ENCODE peak calls at places on chromosomes 5 and 9, in four cellular contexts. G is omental fat pad, X is lower leg skin, S is fibroblast of mammary gland. K is an unnamed sample.
A peak's percentile ranks its signal among the peaks of the same experiment; 100 is the strongest.

GRCh38 chr9:107131108-107131799 is 151.8 kb upstream of the RAD23B start:
- DNase-seq in G (no peak), S (no peak), X (no peak), K (peak; percentile 45)

GRCh38 chr9:123353041-123353440 is 3.0 kb upstream of the CRB2 start:
- DNase-seq in X (no peak), G (no peak), S (no peak), K (peak; percentile 26)

GRCh38 chr5:42949348-42950090 is 90.6 kb downstream of the ANXA2R start:
- DNase-seq in X (peak; percentile 63), G (peak; percentile 26), S (peak; percentile 55), K (peak; percentile 41)

GRCh38 chr5:8184455-8185063 is 315.6 kb downstream of the MTRR start:
- DNase-seq in X (no peak), S (peak; percentile 10), G (no peak), K (peak; percentile 27)

GRCh38 chr9:77457916-77458592 is 190.1 kb downstream of the GNA14 start:
- DNase-seq in S (peak; percentile 72), X (peak; percentile 47), G (no peak), K (peak; percentile 77)

GRCh38 chr5:96196890-96197289 is 235.2 kb upstream of the ELL2 start:
- DNase-seq in S (no peak), X (no peak), G (no peak), K (no peak)

GRCh38 chr5:174998131-174998730 is 273.8 kb downstream of the MSX2 start:
- DNase-seq in S (no peak), X (no peak), G (no peak), K (no peak)

GRCh38 chr5:38518341-38518740 is 38.1 kb downstream of the LIFR start:
- DNase-seq in X (no peak), S (peak; percentile 31), G (no peak), K (no peak)

GRCh38 chr9:90547896-90548295 is 94.7 kb downstream of the DIRAS2 start:
- DNase-seq in S (no peak), X (no peak), G (no peak), K (peak; percentile 11)
- TF ChIP-seq CTCF in S (no peak), X (no peak), G (no peak), K (no peak)

GRCh38 chr9:19484699-19485098 is 75.9 kb downstream of the ACER2 start:
- DNase-seq in S (no peak), G (no peak), X (no peak), K (no peak)
- TF ChIP-seq CTCF in S (no peak), G (no peak), X (no peak), K (no peak)

GRCh38 chr5:170601608-170602007 is 97.8 kb downstream of the KCNIP1 start:
- DNase-seq in S (no peak), G (no peak), X (no peak), K (no peak)

GRCh38 chr5:170606939-170607338 is 103.1 kb downstream of the KCNIP1 start:
- DNase-seq in G (no peak), S (no peak), X (no peak), K (no peak)

GRCh38 chr5:170603101-170603500 is 99.3 kb downstream of the KCNIP1 start:
- DNase-seq in S (no peak), G (no peak), X (no peak), K (no peak)

GRCh38 chr5:170597876-170598275 is 94.1 kb downstream of the KCNIP1 start:
- DNase-seq in G (no peak), S (peak; percentile 34), X (no peak), K (no peak)

DNA sequence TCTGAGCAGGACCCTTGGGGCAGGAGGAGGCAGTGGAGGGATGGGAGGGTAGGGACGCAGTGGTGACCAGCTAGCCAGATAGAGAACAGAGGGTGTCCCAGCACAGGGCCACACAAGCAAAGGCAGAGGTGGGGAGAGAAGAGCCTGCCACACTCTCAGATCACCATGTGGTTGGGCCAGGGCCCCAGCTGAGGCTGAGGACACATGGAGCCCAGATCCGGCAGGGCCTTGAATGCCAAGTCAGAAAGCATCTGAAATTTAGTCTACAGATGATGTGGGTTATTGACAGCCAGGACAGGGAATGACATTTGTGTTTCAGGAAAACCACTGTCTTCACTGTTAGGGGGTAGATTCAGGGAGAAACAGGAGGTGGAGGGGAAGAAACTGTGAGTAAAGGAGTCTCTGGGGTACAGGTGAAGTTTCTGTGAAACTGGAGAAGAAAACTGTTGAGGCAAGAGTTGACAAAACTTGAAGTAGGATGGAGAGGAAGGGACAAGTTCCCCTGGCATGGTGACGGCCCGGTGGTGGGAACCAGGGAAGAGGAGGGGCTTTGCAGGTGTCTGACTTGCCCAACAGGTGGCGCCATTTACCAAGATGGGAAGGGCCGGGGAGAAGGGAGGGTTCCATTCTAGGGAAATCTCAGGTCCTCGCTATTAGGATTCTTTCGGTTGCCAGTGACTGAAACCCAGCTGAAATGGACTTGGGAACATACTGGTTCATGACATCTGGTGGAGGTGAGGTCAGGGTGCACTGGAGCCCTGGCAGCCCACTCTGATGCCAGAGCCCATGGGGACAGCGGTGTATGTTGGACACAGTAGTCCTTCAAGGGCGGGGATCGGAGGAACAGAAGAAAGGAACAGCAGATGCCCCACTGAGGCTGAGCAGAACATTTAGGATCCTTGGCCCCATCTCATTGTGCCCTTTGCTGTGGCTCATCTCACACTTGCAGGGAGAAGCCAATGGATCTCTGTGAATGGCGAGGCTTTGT is 100.1 kb downstream of the KCNIP1 start:
- DNase-seq in S (peak; percentile 49), G (no peak), X (no peak), K (peak; percentile 25)
- TF ChIP-seq CTCF in S (peak; percentile 70), G (no peak), X (no peak), K (peak; percentile 41)

DNA sequence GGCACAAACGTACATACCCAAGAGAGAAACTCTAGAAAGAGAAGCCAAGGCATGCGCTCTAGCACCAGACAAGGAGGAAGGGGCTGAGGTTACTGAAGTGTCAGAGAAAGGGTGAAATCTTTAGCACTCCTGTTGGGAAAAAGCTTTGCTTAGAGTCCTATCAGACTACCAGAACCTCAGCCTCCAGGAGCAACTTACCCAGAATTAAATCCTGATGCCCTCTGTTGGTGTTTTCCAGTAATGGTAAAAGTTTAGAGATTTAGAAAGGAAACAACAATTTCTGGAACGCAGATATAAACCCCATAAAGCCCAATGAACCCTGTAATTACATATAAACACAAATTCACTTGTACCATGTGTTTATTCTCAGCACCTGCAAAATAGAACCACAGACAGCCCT is 33.2 kb upstream of the ASTN2 start:
- DNase-seq in X (no peak), S (no peak), G (no peak), K (no peak)
- TF ChIP-seq CTCF in X (no peak), S (no peak), G (no peak), K (no peak)

GRCh38 chr9:91341258-91341746 is 20.4 kb downstream of the AUH start:
- DNase-seq in S (no peak), X (no peak), G (no peak), K (no peak)
- TF ChIP-seq CTCF in S (no peak), X (no peak), G (no peak), K (no peak)